ENCODE peak calls at places on chromosomes 13 and 19, in six cellular contexts. X is GM12878, R is H1, O is HepG2, C is GM12892, T is K562. Y is an unnamed sample.

GRCh38 chr19:3683866-3684816 is 16.1 kb downstream of the PIP5K1C start:
- DNase-seq in O (no peak), T (peak; percentile 85), X (no peak), R (no peak), C (peak; percentile 70), Y (peak; percentile 75)

GRCh38 chr19:42018503-42019193 is 24.6 kb upstream of the ATP1A3 start:
- DNase-seq in X (no peak), R (no peak), C (no peak), O (no peak), T (peak; percentile 78), Y (no peak)

GRCh38 chr19:51016798-51017683 is 2.5 kb downstream of the KLK10 start:
- DNase-seq in C (no peak), O (peak; percentile 31), T (peak; percentile 84), R (peak; percentile 75), X (no peak), Y (no peak)

GRCh38 chr13:59182241-59182640 is 981.5 kb downstream of the DIAPH3 start:
- DNase-seq in R (no peak), T (no peak), C (no peak), X (no peak), O (no peak), Y (no peak)

GRCh38 chr13:78022164-78022877 is 103.7 kb upstream of the EDNRB start:
- DNase-seq in C (peak; percentile 17), T (no peak), O (no peak), X (peak; percentile 90), R (no peak), Y (peak; percentile 17)

GRCh38 chr13:112056739-112057433 is 10.1 kb upstream of the SOX1 start:
- DNase-seq in R (no peak), C (no peak), O (no peak), T (no peak), X (no peak), Y (no peak)

GRCh38 chr19:55549500-55550320 is 4.4 kb upstream of the SBK3 start:
- DNase-seq in R (no peak), C (no peak), O (peak; percentile 64), T (no peak), X (no peak), Y (no peak)

GRCh38 chr13:25874907-25875306 is 176.9 kb downstream of the SHISA2 start:
- DNase-seq in T (no peak), C (no peak), X (no peak), R (no peak), O (no peak), Y (no peak)

GRCh38 chr13:25415196-25415595 is 43.4 kb downstream of the ATP8A2 start:
- DNase-seq in T (no peak), X (no peak), O (no peak), R (no peak), C (no peak), Y (no peak)

GRCh38 chr13:73248711-73249580 is 190.1 kb downstream of the KLF5 start:
- DNase-seq in T (no peak), R (peak; percentile 27), O (no peak), X (no peak), C (no peak), Y (no peak)

GRCh38 chr19:17048885-17049453 is 22.4 kb upstream of the CPAMD8 start:
- DNase-seq in T (no peak), C (no peak), R (no peak), O (no peak), X (no peak), Y (no peak)

GRCh38 chr13:71611292-71611691 is 255.7 kb downstream of the DACH1 start:
- DNase-seq in X (no peak), R (no peak), C (no peak), T (no peak), O (no peak), Y (no peak)

GRCh38 chr13:20728579-20729300 is 25.2 kb downstream of the IL17D start:
- DNase-seq in T (no peak), X (no peak), R (no peak), C (no peak), O (no peak), Y (no peak)

GRCh38 chr13:50914848-50915247 is 5.3 kb downstream of the RNASEH2B start:
- DNase-seq in X (no peak), O (no peak), C (no peak), T (no peak), R (no peak), Y (no peak)

GRCh38 chr13:51849145-51850101 is 4.4 kb upstream of the TMEM272 start:
- DNase-seq in R (peak; percentile 67), T (peak; percentile 47), X (no peak), O (peak; percentile 22), C (peak; percentile 38), Y (peak; percentile 39)

GRCh38 chr13:80962855-80963254 is 621.9 kb upstream of the SPRY2 start:
- DNase-seq in O (no peak), C (no peak), X (no peak), R (no peak), T (no peak), Y (no peak)

GRCh38 chr19:56091751-56092546 is 29.1 kb downstream of the ZNF787 start:
- DNase-seq in T (no peak), C (no peak), O (no peak), X (no peak), R (no peak), Y (no peak)

GRCh38 chr19:35596366-35596999 is 10.5 kb downstream of the PMIS2 start:
- DNase-seq in O (peak; percentile 44), X (peak; percentile 51), C (peak; percentile 57), T (peak; percentile 39), R (no peak), Y (peak; percentile 66)

GRCh38 chr19:52535831-52536800 is 8.6 kb downstream of the ZNF808 start:
- DNase-seq in R (peak; percentile 41), X (peak; percentile 67), C (peak; percentile 47), T (no peak), O (no peak), Y (peak; percentile 56)

GRCh38 chr19:56736571-56736970 is 65.0 kb upstream of the ZNF835 start:
- DNase-seq in O (no peak), R (no peak), T (no peak), X (no peak), C (no peak), Y (no peak)

GRCh38 chr13:90564096-90564495 is 783.4 kb upstream of the MIR17HG start:
- DNase-seq in R (no peak), X (no peak), O (no peak), T (no peak), C (no peak), Y (no peak)

GRCh38 chr19:43504426-43505185 is at the start of gene PHLDB3:
- DNase-seq in C (no peak), T (peak; percentile 52), O (peak; percentile 38), X (no peak), R (no peak), Y (no peak)

GRCh38 chr13:51276684-51277083 is 54.5 kb downstream of the FAM124A start:
- DNase-seq in C (no peak), T (no peak), O (no peak), R (no peak), X (no peak), Y (no peak)

GRCh38 chr19:3774621-3775373 is 2.8 kb upstream of the RAX2 start:
- DNase-seq in R (no peak), O (no peak), T (peak; percentile 49), X (no peak), C (no peak), Y (no peak)

GRCh38 chr19:7346488-7346971 is 2.2 kb upstream of the ARHGEF18 start:
- DNase-seq in R (no peak), O (peak; percentile 15), T (no peak), X (no peak), C (no peak), Y (no peak)

GRCh38 chr19:13881231-13881691 is 4.3 kb downstream of the NANOS3 start:
- DNase-seq in O (peak; percentile 45), T (no peak), X (no peak), R (peak; percentile 38), C (no peak), Y (no peak)

GRCh38 chr19:7857727-7858701 is 16.2 kb downstream of the PRR36 start:
- DNase-seq in T (peak; percentile 85), O (no peak), R (no peak), X (no peak), C (no peak), Y (no peak)

GRCh38 chr13:27053235-27053884 is 118.3 kb downstream of the USP12 start:
- DNase-seq in T (peak; percentile 39), C (no peak), X (no peak), R (no peak), O (no peak), Y (no peak)

GRCh38 chr13:98254541-98254940 is 77.5 kb upstream of the RNF113B start:
- DNase-seq in T (no peak), X (no peak), O (no peak), C (no peak), R (no peak), Y (no peak)

GRCh38 chr13:102597029-102598015 is 536 bp downstream of the TPP2 start:
- DNase-seq in R (no peak), O (no peak), C (peak; percentile 22), X (no peak), T (peak; percentile 36), Y (no peak)
- TF ChIP-seq POLR2A in R (no peak), O (no peak), C (no peak), X (no peak), T (no peak), Y (no peak)

DNA sequence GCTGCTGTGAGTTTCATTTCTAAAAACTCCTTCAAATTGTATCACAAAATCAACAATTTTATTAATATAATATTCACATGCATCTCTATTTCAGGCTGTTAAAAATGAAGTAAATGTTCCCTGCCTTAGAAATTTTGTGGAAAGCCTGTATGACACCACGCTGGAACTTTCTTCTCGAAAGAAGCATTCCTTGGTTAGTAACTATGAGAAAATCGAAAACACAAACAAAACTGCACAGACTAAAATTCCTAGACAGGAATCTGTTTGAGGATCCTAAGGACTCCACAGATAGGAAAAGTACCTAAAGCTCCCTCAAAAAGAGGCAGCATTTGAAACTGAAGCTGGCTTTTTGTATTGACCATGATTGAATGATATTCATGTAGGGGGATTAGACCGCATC is 103.4 kb downstream of the FRY start:
- DNase-seq in R (no peak), T (no peak), X (no peak), O (no peak), C (no peak), Y (no peak)
- TF ChIP-seq TAF1 in R (no peak), T (no peak), X (no peak), O (no peak), C (no peak), Y (no peak)

DNA sequence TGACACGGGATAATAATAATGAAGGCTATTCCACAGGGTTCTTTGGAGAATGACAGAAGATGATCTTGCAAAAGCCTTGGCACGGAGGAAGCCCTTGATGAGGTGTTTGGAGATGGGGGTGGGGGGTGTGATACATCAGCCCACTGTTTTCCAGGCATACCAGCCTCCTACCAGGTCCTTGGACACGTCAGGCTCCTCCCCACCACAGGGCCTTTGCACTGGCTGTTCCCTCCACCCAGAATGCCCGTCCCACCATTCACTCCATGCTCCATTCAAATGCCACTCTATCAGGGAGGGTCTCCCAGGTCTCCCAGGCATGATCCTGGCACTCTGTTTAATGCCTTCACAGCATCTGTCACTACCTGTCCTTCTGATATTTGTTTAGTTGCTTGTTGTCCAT is 2.7 kb downstream of the WIZ start:
- DNase-seq in R (no peak), C (no peak), O (no peak), X (no peak), T (no peak), Y (no peak)
- TF ChIP-seq POLR2AphosphoS5 in R (no peak), C (no peak), O (no peak), X (no peak), T (no peak), Y (no peak)

DNA sequence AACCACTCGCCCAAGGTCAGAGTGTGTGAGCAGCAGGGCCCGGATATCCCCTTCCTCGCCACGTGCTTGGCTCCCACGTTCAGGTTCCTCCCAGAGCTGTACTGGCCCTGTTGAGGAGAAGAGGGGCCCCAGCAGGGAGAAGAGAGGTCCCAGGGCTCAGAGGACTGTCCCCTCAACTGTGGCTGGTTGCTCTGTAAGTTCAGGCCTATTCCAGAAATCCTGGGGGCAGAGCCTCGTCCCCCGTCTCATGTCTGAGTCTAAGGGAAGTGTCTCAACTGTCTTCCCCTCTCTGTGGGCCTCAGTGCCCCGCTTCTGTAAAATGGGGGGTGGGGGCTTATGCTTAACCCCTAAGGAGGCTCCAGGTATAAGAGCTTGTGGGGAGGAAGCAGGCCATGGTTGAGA is 3.9 kb downstream of the PPP5C start:
- DNase-seq in X (peak; percentile 51), R (no peak), C (no peak), T (no peak), O (no peak), Y (no peak)
- TF ChIP-seq POLR2A in X (peak; percentile 49), R (no peak), C (peak; percentile 42), T (no peak), O (no peak), Y (no peak)

Y was measured in GM12891.